ENCODE peak calls at places on chromosomes 7 and 10, in six cellular contexts. One of them, this sample, is unnamed.

GRCh38 chr10:31526681-31527080 is 207.7 kb downstream of the ZEB1 start:
- DNase-seq in aorta: peak
- DNase-seq in ELR: peak
- DNase-seq in thoracic aorta: no peak
- DNase-seq in HFF-Myc: no peak
- DNase-seq in Daoy: peak
- DNase-seq in this sample: no peak

GRCh38 chr10:125102216-125102615 is 58.1 kb downstream of the CTBP2 start:
- DNase-seq in aorta: no peak
- DNase-seq in ELR: peak
- DNase-seq in thoracic aorta: no peak
- DNase-seq in HFF-Myc: no peak
- DNase-seq in Daoy: peak
- DNase-seq in this sample: peak

GRCh38 chr10:103278862-103279298 is 1.9 kb downstream of the INA start:
- DNase-seq in aorta: peak
- DNase-seq in ELR: peak
- DNase-seq in thoracic aorta: no peak
- DNase-seq in HFF-Myc: no peak
- DNase-seq in Daoy: peak
- DNase-seq in this sample: peak

GRCh38 chr10:117226813-117227451 is 14.0 kb upstream of the SLC18A2 start:
- DNase-seq in aorta: no peak
- DNase-seq in ELR: peak
- DNase-seq in thoracic aorta: no peak
- DNase-seq in HFF-Myc: no peak
- DNase-seq in Daoy: peak
- DNase-seq in this sample: peak

GRCh38 chr10:122461729-122462532 is 578 bp downstream of the HTRA1 start:
- DNase-seq in aorta: peak
- DNase-seq in ELR: no peak
- DNase-seq in thoracic aorta: no peak
- DNase-seq in HFF-Myc: no peak
- DNase-seq in Daoy: peak
- DNase-seq in this sample: no peak

GRCh38 chr10:50275650-50276235 is 24.4 kb upstream of the ASAH2 start:
- DNase-seq in aorta: peak
- DNase-seq in ELR: peak
- DNase-seq in thoracic aorta: no peak
- DNase-seq in HFF-Myc: no peak
- DNase-seq in Daoy: peak
- DNase-seq in this sample: peak

GRCh38 chr7:23469150-23469960 is 936 bp downstream of the IGF2BP3 start:
- DNase-seq in aorta: no peak
- DNase-seq in ELR: peak
- DNase-seq in thoracic aorta: no peak
- DNase-seq in HFF-Myc: no peak
- DNase-seq in Daoy: peak
- DNase-seq in this sample: peak

GRCh38 chr7:585229-585711 is 65.6 kb upstream of the PDGFA start:
- DNase-seq in aorta: peak
- DNase-seq in ELR: no peak
- DNase-seq in thoracic aorta: no peak
- DNase-seq in HFF-Myc: no peak
- DNase-seq in Daoy: no peak
- DNase-seq in this sample: no peak

GRCh38 chr7:26794541-26794940 is 69.8 kb downstream of the SKAP2 start:
- DNase-seq in aorta: no peak
- DNase-seq in ELR: no peak
- DNase-seq in thoracic aorta: no peak
- DNase-seq in HFF-Myc: no peak
- DNase-seq in Daoy: no peak
- DNase-seq in this sample: no peak

GRCh38 chr10:131983780-131984179 is 2.1 kb upstream of the BNIP3 start:
- DNase-seq in aorta: no peak
- DNase-seq in ELR: peak
- DNase-seq in thoracic aorta: no peak
- DNase-seq in HFF-Myc: peak
- DNase-seq in Daoy: peak
- DNase-seq in this sample: no peak

GRCh38 chr10:53361281-53361680 is 588.7 kb upstream of the MBL2 start:
- DNase-seq in aorta: no peak
- DNase-seq in ELR: no peak
- DNase-seq in thoracic aorta: no peak
- DNase-seq in HFF-Myc: no peak
- DNase-seq in Daoy: no peak
- DNase-seq in this sample: no peak

GRCh38 chr7:119572132-119572531 is 700.8 kb upstream of the KCND2 start:
- DNase-seq in aorta: no peak
- DNase-seq in ELR: no peak
- DNase-seq in thoracic aorta: no peak
- DNase-seq in HFF-Myc: no peak
- DNase-seq in Daoy: no peak
- DNase-seq in this sample: peak

GRCh38 chr10:126969310-126969709 is 64.1 kb downstream of the DOCK1 start:
- DNase-seq in aorta: no peak
- DNase-seq in ELR: peak
- DNase-seq in thoracic aorta: no peak
- DNase-seq in HFF-Myc: no peak
- DNase-seq in Daoy: peak
- DNase-seq in this sample: peak

GRCh38 chr10:62433181-62433692 is 59.1 kb downstream of the ZNF365 start:
- DNase-seq in aorta: peak
- DNase-seq in ELR: peak
- DNase-seq in thoracic aorta: peak
- DNase-seq in HFF-Myc: peak
- DNase-seq in Daoy: peak
- DNase-seq in this sample: peak

GRCh38 chr10:92760609-92761008 is 70.9 kb downstream of the HHEX start:
- DNase-seq in aorta: no peak
- DNase-seq in ELR: peak
- DNase-seq in thoracic aorta: no peak
- DNase-seq in HFF-Myc: peak
- DNase-seq in Daoy: peak
- DNase-seq in this sample: no peak

GRCh38 chr7:30301751-30302150 is 17.4 kb downstream of the ZNRF2 start:
- DNase-seq in aorta: no peak
- DNase-seq in ELR: no peak
- DNase-seq in thoracic aorta: no peak
- DNase-seq in HFF-Myc: no peak
- DNase-seq in Daoy: no peak
- DNase-seq in this sample: peak

This sample was measured in islet precursor cell.